ENCODE peak calls at places on chromosome 11, in ten cellular contexts. One of them, this sample, is unnamed.

GRCh38 chr11:64094463-64095223 is 58.9 kb downstream of the FLRT1 start:
- DNase-seq in hypothalamus: no peak
- DNase-seq in astrocyte: peak
- DNase-seq in stimulated activated naive B cell treated with anti-CD40 and anti-IgM and Interleukin-4, amounts not matched to agents 10 μg/mL and 1 μg/mL and 100 μg/mL, for 72 hours: no peak
- DNase-seq in Caki2: peak
- DNase-seq in stimulated activated CD4-positive, alpha-beta T cell treated with anti-CD3 and anti-CD28 coated beads, Interleukin-4, amount 100 ng/mL, for 4 hours: no peak
- DNase-seq in activated CD8-positive, alpha-beta memory T cell treated with anti-CD3 and anti-CD28 coated beads for 1 hour: no peak
- DNase-seq in lung microvascular endothelial cell: peak
- DNase-seq in fibroblast of the conjunctiva: peak
- DNase-seq in head of caudate nucleus: no peak
- DNase-seq in this sample: peak

GRCh38 chr11:30244255-30244654 is 13.4 kb downstream of the FSHB start:
- DNase-seq in hypothalamus: no peak
- DNase-seq in Caki2: peak
- DNase-seq in fibroblast of the conjunctiva: no peak
- DNase-seq in head of caudate nucleus: no peak
- DNase-seq in activated CD8-positive, alpha-beta memory T cell treated with anti-CD3 and anti-CD28 coated beads for 1 hour: no peak
- DNase-seq in astrocyte: peak
- DNase-seq in stimulated activated naive B cell treated with anti-CD40 and anti-IgM and Interleukin-4, amounts not matched to agents 10 μg/mL and 1 μg/mL and 100 μg/mL, for 72 hours: no peak
- DNase-seq in stimulated activated CD4-positive, alpha-beta T cell treated with anti-CD3 and anti-CD28 coated beads, Interleukin-4, amount 100 ng/mL, for 4 hours: no peak
- DNase-seq in lung microvascular endothelial cell: no peak
- DNase-seq in this sample: no peak

GRCh38 chr11:134047586-134047999 is 21.3 kb upstream of the JAM3 start:
- DNase-seq in head of caudate nucleus: peak
- DNase-seq in stimulated activated naive B cell treated with anti-CD40 and anti-IgM and Interleukin-4, amounts not matched to agents 10 μg/mL and 1 μg/mL and 100 μg/mL, for 72 hours: no peak
- DNase-seq in hypothalamus: no peak
- DNase-seq in lung microvascular endothelial cell: no peak
- DNase-seq in astrocyte: peak
- DNase-seq in Caki2: no peak
- DNase-seq in activated CD8-positive, alpha-beta memory T cell treated with anti-CD3 and anti-CD28 coated beads for 1 hour: no peak
- DNase-seq in stimulated activated CD4-positive, alpha-beta T cell treated with anti-CD3 and anti-CD28 coated beads, Interleukin-4, amount 100 ng/mL, for 4 hours: no peak
- DNase-seq in fibroblast of the conjunctiva: peak
- DNase-seq in this sample: peak

GRCh38 chr11:9922806-9923205 is 258.9 kb downstream of the SWAP70 start:
- DNase-seq in activated CD8-positive, alpha-beta memory T cell treated with anti-CD3 and anti-CD28 coated beads for 1 hour: no peak
- DNase-seq in fibroblast of the conjunctiva: no peak
- DNase-seq in stimulated activated naive B cell treated with anti-CD40 and anti-IgM and Interleukin-4, amounts not matched to agents 10 μg/mL and 1 μg/mL and 100 μg/mL, for 72 hours: no peak
- DNase-seq in hypothalamus: no peak
- DNase-seq in head of caudate nucleus: peak
- DNase-seq in astrocyte: peak
- DNase-seq in Caki2: no peak
- DNase-seq in stimulated activated CD4-positive, alpha-beta T cell treated with anti-CD3 and anti-CD28 coated beads, Interleukin-4, amount 100 ng/mL, for 4 hours: no peak
- DNase-seq in lung microvascular endothelial cell: no peak
- DNase-seq in this sample: no peak

GRCh38 chr11:133966924-133967598 is 10.3 kb upstream of the IGSF9B start:
- DNase-seq in hypothalamus: peak
- DNase-seq in stimulated activated naive B cell treated with anti-CD40 and anti-IgM and Interleukin-4, amounts not matched to agents 10 μg/mL and 1 μg/mL and 100 μg/mL, for 72 hours: no peak
- DNase-seq in Caki2: no peak
- DNase-seq in stimulated activated CD4-positive, alpha-beta T cell treated with anti-CD3 and anti-CD28 coated beads, Interleukin-4, amount 100 ng/mL, for 4 hours: peak
- DNase-seq in activated CD8-positive, alpha-beta memory T cell treated with anti-CD3 and anti-CD28 coated beads for 1 hour: peak
- DNase-seq in astrocyte: no peak
- DNase-seq in lung microvascular endothelial cell: peak
- DNase-seq in fibroblast of the conjunctiva: no peak
- DNase-seq in head of caudate nucleus: peak
- DNase-seq in this sample: no peak

GRCh38 chr11:69982675-69983570 is 95.2 kb upstream of the ANO1 start:
- DNase-seq in fibroblast of the conjunctiva: no peak
- DNase-seq in astrocyte: no peak
- DNase-seq in head of caudate nucleus: no peak
- DNase-seq in hypothalamus: no peak
- DNase-seq in lung microvascular endothelial cell: peak
- DNase-seq in stimulated activated CD4-positive, alpha-beta T cell treated with anti-CD3 and anti-CD28 coated beads, Interleukin-4, amount 100 ng/mL, for 4 hours: no peak
- DNase-seq in stimulated activated naive B cell treated with anti-CD40 and anti-IgM and Interleukin-4, amounts not matched to agents 10 μg/mL and 1 μg/mL and 100 μg/mL, for 72 hours: no peak
- DNase-seq in Caki2: no peak
- DNase-seq in activated CD8-positive, alpha-beta memory T cell treated with anti-CD3 and anti-CD28 coated beads for 1 hour: no peak
- DNase-seq in this sample: no peak

GRCh38 chr11:104899226-104899625 is 966 bp upstream of the CASP12 start:
- DNase-seq in fibroblast of the conjunctiva: no peak
- DNase-seq in hypothalamus: no peak
- DNase-seq in astrocyte: no peak
- DNase-seq in stimulated activated CD4-positive, alpha-beta T cell treated with anti-CD3 and anti-CD28 coated beads, Interleukin-4, amount 100 ng/mL, for 4 hours: no peak
- DNase-seq in activated CD8-positive, alpha-beta memory T cell treated with anti-CD3 and anti-CD28 coated beads for 1 hour: no peak
- DNase-seq in lung microvascular endothelial cell: peak
- DNase-seq in stimulated activated naive B cell treated with anti-CD40 and anti-IgM and Interleukin-4, amounts not matched to agents 10 μg/mL and 1 μg/mL and 100 μg/mL, for 72 hours: no peak
- DNase-seq in Caki2: no peak
- DNase-seq in head of caudate nucleus: no peak
- DNase-seq in this sample: no peak

GRCh38 chr11:74299000-74299399 is 12.4 kb downstream of the P4HA3 start:
- DNase-seq in fibroblast of the conjunctiva: no peak
- DNase-seq in hypothalamus: no peak
- DNase-seq in activated CD8-positive, alpha-beta memory T cell treated with anti-CD3 and anti-CD28 coated beads for 1 hour: no peak
- DNase-seq in lung microvascular endothelial cell: no peak
- DNase-seq in head of caudate nucleus: no peak
- DNase-seq in astrocyte: no peak
- DNase-seq in Caki2: no peak
- DNase-seq in stimulated activated CD4-positive, alpha-beta T cell treated with anti-CD3 and anti-CD28 coated beads, Interleukin-4, amount 100 ng/mL, for 4 hours: no peak
- DNase-seq in stimulated activated naive B cell treated with anti-CD40 and anti-IgM and Interleukin-4, amounts not matched to agents 10 μg/mL and 1 μg/mL and 100 μg/mL, for 72 hours: no peak
- DNase-seq in this sample: no peak

GRCh38 chr11:67668191-67668551 is 6.3 kb downstream of the ALDH3B2 start:
- DNase-seq in hypothalamus: no peak
- DNase-seq in activated CD8-positive, alpha-beta memory T cell treated with anti-CD3 and anti-CD28 coated beads for 1 hour: no peak
- DNase-seq in Caki2: no peak
- DNase-seq in stimulated activated CD4-positive, alpha-beta T cell treated with anti-CD3 and anti-CD28 coated beads, Interleukin-4, amount 100 ng/mL, for 4 hours: no peak
- DNase-seq in stimulated activated naive B cell treated with anti-CD40 and anti-IgM and Interleukin-4, amounts not matched to agents 10 μg/mL and 1 μg/mL and 100 μg/mL, for 72 hours: no peak
- DNase-seq in fibroblast of the conjunctiva: no peak
- DNase-seq in astrocyte: no peak
- DNase-seq in head of caudate nucleus: no peak
- DNase-seq in lung microvascular endothelial cell: no peak
- DNase-seq in this sample: no peak

GRCh38 chr11:20670932-20671403 is 1.6 kb downstream of the NELL1 start:
- DNase-seq in head of caudate nucleus: no peak
- DNase-seq in activated CD8-positive, alpha-beta memory T cell treated with anti-CD3 and anti-CD28 coated beads for 1 hour: no peak
- DNase-seq in stimulated activated CD4-positive, alpha-beta T cell treated with anti-CD3 and anti-CD28 coated beads, Interleukin-4, amount 100 ng/mL, for 4 hours: no peak
- DNase-seq in lung microvascular endothelial cell: no peak
- DNase-seq in fibroblast of the conjunctiva: no peak
- DNase-seq in astrocyte: no peak
- DNase-seq in Caki2: no peak
- DNase-seq in stimulated activated naive B cell treated with anti-CD40 and anti-IgM and Interleukin-4, amounts not matched to agents 10 μg/mL and 1 μg/mL and 100 μg/mL, for 72 hours: no peak
- DNase-seq in hypothalamus: no peak
- DNase-seq in this sample: no peak

This sample was measured in foreskin fibroblast.